ENCODE peak calls at places on chromosomes 6 and 20, in seven cellular contexts. One of them, this sample, is unnamed.

GRCh38 chr6:7292856-7293255 is 20.1 kb downstream of the SSR1 start:
- DNase-seq in fibroblast of lung: no peak
- DNase-seq in ovary: no peak
- DNase-seq in stomach: no peak
- DNase-seq in GM23338: no peak
- DNase-seq in keratinocyte: no peak
- DNase-seq in kidney: no peak
- DNase-seq in this sample: no peak

GRCh38 chr6:1696495-1696850 is 86.8 kb downstream of the FOXC1 start:
- DNase-seq in fibroblast of lung: no peak
- DNase-seq in ovary: no peak
- DNase-seq in stomach: no peak
- DNase-seq in GM23338: no peak
- DNase-seq in keratinocyte: no peak
- DNase-seq in kidney: no peak
- DNase-seq in this sample: no peak

GRCh38 chr6:158047563-158048323 is 66.1 kb downstream of the SYNJ2 start:
- DNase-seq in fibroblast of lung: no peak
- DNase-seq in ovary: no peak
- DNase-seq in stomach: no peak
- DNase-seq in GM23338: no peak
- DNase-seq in keratinocyte: no peak
- DNase-seq in kidney: peak; percentile 26
- DNase-seq in this sample: no peak

GRCh38 chr6:19668710-19669109 is 168.5 kb upstream of the ID4 start:
- DNase-seq in fibroblast of lung: no peak
- DNase-seq in ovary: no peak
- DNase-seq in stomach: no peak
- DNase-seq in GM23338: no peak
- DNase-seq in keratinocyte: no peak
- DNase-seq in kidney: no peak
- DNase-seq in this sample: no peak

GRCh38 chr6:169723991-169724553 is at the start of gene PHF10:
- DNase-seq in fibroblast of lung: peak; percentile 28
- DNase-seq in ovary: peak; percentile 19
- DNase-seq in stomach: peak; percentile 33
- DNase-seq in GM23338: peak; percentile 61
- DNase-seq in keratinocyte: no peak
- DNase-seq in kidney: peak; percentile 82
- DNase-seq in this sample: no peak

GRCh38 chr6:42820509-42821340 is 38.9 kb downstream of the BICRAL start:
- DNase-seq in fibroblast of lung: peak; percentile 15
- DNase-seq in ovary: peak; percentile 18
- DNase-seq in stomach: no peak
- DNase-seq in GM23338: peak; percentile 30
- DNase-seq in keratinocyte: no peak
- DNase-seq in kidney: no peak
- DNase-seq in this sample: no peak

GRCh38 chr6:158754738-158755137 is 64.4 kb downstream of the EZR start:
- DNase-seq in fibroblast of lung: no peak
- DNase-seq in ovary: no peak
- DNase-seq in stomach: no peak
- DNase-seq in GM23338: no peak
- DNase-seq in keratinocyte: no peak
- DNase-seq in kidney: no peak
- DNase-seq in this sample: no peak

GRCh38 chr20:21901470-21902275 is 196.2 kb downstream of the PAX1 start:
- DNase-seq in fibroblast of lung: no peak
- DNase-seq in ovary: no peak
- DNase-seq in stomach: peak; percentile 37
- DNase-seq in GM23338: no peak
- DNase-seq in keratinocyte: no peak
- DNase-seq in kidney: no peak
- DNase-seq in this sample: no peak

GRCh38 chr6:21529431-21529830 is 64.1 kb upstream of the SOX4 start:
- DNase-seq in fibroblast of lung: no peak
- DNase-seq in ovary: no peak
- DNase-seq in stomach: no peak
- DNase-seq in GM23338: no peak
- DNase-seq in keratinocyte: no peak
- DNase-seq in kidney: no peak
- DNase-seq in this sample: no peak

GRCh38 chr6:75308250-75308988 is 23.8 kb upstream of the TMEM30A start:
- DNase-seq in fibroblast of lung: no peak
- DNase-seq in ovary: no peak
- DNase-seq in stomach: no peak
- DNase-seq in GM23338: peak; percentile 45
- DNase-seq in keratinocyte: no peak
- DNase-seq in kidney: no peak
- DNase-seq in this sample: no peak

GRCh38 chr6:122569372-122569771 is 40.8 kb upstream of the PKIB start:
- DNase-seq in fibroblast of lung: no peak
- DNase-seq in ovary: no peak
- DNase-seq in stomach: no peak
- DNase-seq in GM23338: no peak
- DNase-seq in keratinocyte: no peak
- DNase-seq in kidney: no peak
- DNase-seq in this sample: no peak

GRCh38 chr6:110462884-110463481 is 13.4 kb downstream of the SLC22A16 start:
- DNase-seq in fibroblast of lung: no peak
- DNase-seq in ovary: no peak
- DNase-seq in stomach: no peak
- DNase-seq in GM23338: no peak
- DNase-seq in keratinocyte: no peak
- DNase-seq in kidney: no peak
- DNase-seq in this sample: no peak

GRCh38 chr6:64081459-64081858 is 445.9 kb downstream of the PHF3 start:
- DNase-seq in fibroblast of lung: peak; percentile 60
- DNase-seq in ovary: no peak
- DNase-seq in stomach: no peak
- DNase-seq in GM23338: no peak
- DNase-seq in keratinocyte: no peak
- DNase-seq in kidney: no peak
- DNase-seq in this sample: no peak

GRCh38 chr20:32067234-32067821 is 15.3 kb downstream of the HCK start:
- DNase-seq in fibroblast of lung: peak; percentile 44
- DNase-seq in ovary: no peak
- DNase-seq in stomach: no peak
- DNase-seq in GM23338: no peak
- DNase-seq in keratinocyte: no peak
- DNase-seq in kidney: no peak
- DNase-seq in this sample: peak; percentile 60

GRCh38 chr6:137740347-137740746 is 126.7 kb upstream of the TNFAIP3 start:
- DNase-seq in fibroblast of lung: no peak
- DNase-seq in ovary: no peak
- DNase-seq in stomach: no peak
- DNase-seq in GM23338: no peak
- DNase-seq in keratinocyte: no peak
- DNase-seq in kidney: no peak
- DNase-seq in this sample: no peak

GRCh38 chr6:137739544-137739943 is 127.5 kb upstream of the TNFAIP3 start:
- DNase-seq in fibroblast of lung: no peak
- DNase-seq in ovary: no peak
- DNase-seq in stomach: no peak
- DNase-seq in GM23338: no peak
- DNase-seq in keratinocyte: no peak
- DNase-seq in kidney: no peak
- DNase-seq in this sample: no peak

GRCh38 chr6:137738931-137739504 is 128.0 kb upstream of the TNFAIP3 start:
- DNase-seq in fibroblast of lung: no peak
- DNase-seq in ovary: no peak
- DNase-seq in stomach: no peak
- DNase-seq in GM23338: no peak
- DNase-seq in keratinocyte: no peak
- DNase-seq in kidney: no peak
- DNase-seq in this sample: no peak

GRCh38 chr6:137743493-137743892 is 123.6 kb upstream of the TNFAIP3 start:
- DNase-seq in fibroblast of lung: no peak
- DNase-seq in ovary: no peak
- DNase-seq in stomach: no peak
- DNase-seq in GM23338: no peak
- DNase-seq in keratinocyte: peak; percentile 36
- DNase-seq in kidney: no peak
- DNase-seq in this sample: no peak

DNA sequence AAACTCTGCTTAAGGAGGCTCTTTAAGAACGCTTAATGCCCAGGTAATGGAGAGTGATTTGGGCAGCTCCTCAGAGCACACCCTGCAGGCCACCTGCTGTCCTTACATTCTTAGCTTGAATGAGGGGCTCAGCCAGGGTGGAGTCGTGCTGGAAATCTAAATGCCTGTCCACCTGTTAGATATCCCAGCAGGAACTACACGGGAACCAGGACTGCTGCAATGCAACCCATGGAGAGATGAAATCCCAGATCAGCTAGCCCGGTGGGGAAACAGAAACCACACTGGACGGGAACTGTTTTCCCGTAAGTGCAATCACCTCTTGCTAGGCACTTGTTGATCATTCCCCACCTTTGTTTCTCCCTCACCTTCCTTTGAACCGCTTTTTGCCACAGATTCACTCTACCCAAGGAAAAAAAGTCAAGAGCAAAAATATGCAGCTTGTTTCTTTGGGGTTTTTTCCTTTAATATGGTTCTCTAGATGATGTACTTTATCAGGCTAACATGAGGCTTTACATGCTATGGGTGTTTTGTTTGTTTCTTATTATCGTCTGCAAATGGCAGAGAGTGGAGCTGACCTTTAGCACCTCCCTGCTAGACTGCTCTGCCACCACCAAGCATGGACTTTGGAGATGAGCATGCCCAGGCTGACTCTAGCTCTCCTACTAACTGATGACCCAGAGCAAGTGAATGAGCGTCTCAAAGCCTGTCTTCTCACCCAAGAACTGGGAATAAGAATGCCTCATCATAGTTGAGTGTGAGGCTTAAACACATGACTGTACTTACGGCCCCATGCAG is 125.9 kb upstream of the TNFAIP3 start:
- DNase-seq in fibroblast of lung: no peak
- DNase-seq in ovary: no peak
- DNase-seq in stomach: no peak
- DNase-seq in GM23338: peak; percentile 64
- DNase-seq in keratinocyte: no peak
- DNase-seq in kidney: no peak
- DNase-seq in this sample: no peak
- H3K4me1 ChIP-seq in fibroblast of lung: no peaks in the 10 kb centered on the region
- H3K4me1 ChIP-seq in ovary: peaks cover 11% of the 10 kb centered on the region
- H3K4me1 ChIP-seq in stomach: peaks cover 9% of the 10 kb centered on the region
- H3K4me1 ChIP-seq in GM23338: no peaks in the 10 kb centered on the region
- H3K4me1 ChIP-seq in keratinocyte: peaks cover 15% of the 10 kb centered on the region
- H3K4me1 ChIP-seq in kidney: no peaks in the 10 kb centered on the region
- H3K4me1 ChIP-seq in this sample: peaks cover 14% of the 10 kb centered on the region

DNA sequence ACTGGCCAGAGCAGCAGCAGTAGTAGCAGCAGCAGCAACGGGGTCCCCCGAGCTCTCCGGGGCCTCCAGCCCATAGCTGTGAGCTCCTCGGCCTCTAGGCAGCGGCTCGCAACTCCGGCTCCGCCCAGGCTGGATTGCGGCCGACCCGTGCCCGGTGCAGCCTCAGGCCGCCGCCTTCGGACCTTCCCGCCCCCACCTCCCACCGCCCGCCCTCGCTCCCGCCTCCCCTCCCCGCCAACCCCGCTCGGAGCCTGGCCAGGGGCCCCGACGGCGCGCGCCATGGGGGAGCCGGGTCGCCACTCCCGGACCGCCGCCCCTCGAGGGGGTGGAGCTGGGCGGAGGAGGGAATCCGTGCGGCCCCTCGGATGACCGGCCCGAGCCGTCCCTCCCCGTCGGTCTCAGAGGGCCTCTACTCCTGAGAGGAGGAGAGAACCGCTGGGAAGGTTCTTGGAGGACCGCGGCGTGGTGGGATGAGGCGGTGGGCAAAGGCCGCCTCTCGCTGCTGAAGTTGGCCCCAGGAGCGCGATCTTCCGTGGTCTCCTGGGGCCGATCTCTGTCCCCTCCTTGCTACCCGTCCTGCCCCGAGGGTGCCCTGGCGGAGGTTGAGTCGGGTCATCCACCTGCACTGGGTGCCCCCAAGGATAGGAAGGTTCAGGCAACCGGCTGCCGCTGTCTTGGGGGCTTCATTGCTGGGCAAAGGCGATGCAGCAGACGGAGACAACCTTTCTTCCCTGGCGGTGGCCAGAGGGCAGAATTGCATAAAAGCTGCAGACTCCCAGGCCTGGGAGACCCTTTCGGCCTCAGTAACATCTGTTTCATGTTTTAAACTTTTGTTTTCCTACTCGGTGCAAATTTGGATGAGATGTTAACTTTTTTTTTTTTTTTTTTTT is at the start of gene ADAM33:
- DNase-seq in fibroblast of lung: peak; percentile 36
- DNase-seq in ovary: peak; percentile 63
- DNase-seq in stomach: peak; percentile 36
- DNase-seq in GM23338: peak; percentile 66
- DNase-seq in keratinocyte: no peak
- DNase-seq in kidney: peak; percentile 83
- DNase-seq in this sample: no peak
- H3K4me3 ChIP-seq in fibroblast of lung: peak within 1 kb of the TSS; percentile 33
- H3K4me3 ChIP-seq in ovary: peak within 1 kb of the TSS; percentile 62
- H3K4me3 ChIP-seq in stomach: peak within 1 kb of the TSS; percentile 56
- H3K4me3 ChIP-seq in GM23338: peak within 1 kb of the TSS; percentile 74
- H3K4me3 ChIP-seq in keratinocyte: no peak within 1 kb of the TSS
- H3K4me3 ChIP-seq in kidney: no peak within 1 kb of the TSS
- H3K4me3 ChIP-seq in this sample: no peak within 1 kb of the TSS

GRCh38 chr6:37177083-37177949 is 7.4 kb downstream of the PIM1 start:
- DNase-seq in fibroblast of lung: no peak
- DNase-seq in ovary: no peak
- DNase-seq in stomach: no peak
- DNase-seq in GM23338: peak; percentile 41
- DNase-seq in keratinocyte: no peak
- DNase-seq in kidney: no peak
- DNase-seq in this sample: no peak
- TF ChIP-seq CTCF in fibroblast of lung: peak; percentile 5
- TF ChIP-seq CTCF in ovary: no peak
- TF ChIP-seq CTCF in stomach: no peak
- TF ChIP-seq CTCF in GM23338: peak; percentile 34
- TF ChIP-seq CTCF in keratinocyte: no peak
- TF ChIP-seq CTCF in kidney: no peak
- TF ChIP-seq CTCF in this sample: no peak

GRCh38 chr6:149492798-149493165 is 8.0 kb upstream of the ZC3H12D start:
- DNase-seq in fibroblast of lung: no peak
- DNase-seq in ovary: no peak
- DNase-seq in stomach: no peak
- DNase-seq in GM23338: no peak
- DNase-seq in keratinocyte: no peak
- DNase-seq in kidney: no peak
- DNase-seq in this sample: no peak
- H3K4me1 ChIP-seq in fibroblast of lung: no peaks in the 10 kb centered on the region
- H3K4me1 ChIP-seq in ovary: no peaks in the 10 kb centered on the region
- H3K4me1 ChIP-seq in stomach: peaks cover 6% of the 10 kb centered on the region
- H3K4me1 ChIP-seq in GM23338: no peaks in the 10 kb centered on the region
- H3K4me1 ChIP-seq in keratinocyte: peaks cover 2% of the 10 kb centered on the region
- H3K4me1 ChIP-seq in kidney: no peaks in the 10 kb centered on the region
- H3K4me1 ChIP-seq in this sample: peaks cover 3% of the 10 kb centered on the region

DNA sequence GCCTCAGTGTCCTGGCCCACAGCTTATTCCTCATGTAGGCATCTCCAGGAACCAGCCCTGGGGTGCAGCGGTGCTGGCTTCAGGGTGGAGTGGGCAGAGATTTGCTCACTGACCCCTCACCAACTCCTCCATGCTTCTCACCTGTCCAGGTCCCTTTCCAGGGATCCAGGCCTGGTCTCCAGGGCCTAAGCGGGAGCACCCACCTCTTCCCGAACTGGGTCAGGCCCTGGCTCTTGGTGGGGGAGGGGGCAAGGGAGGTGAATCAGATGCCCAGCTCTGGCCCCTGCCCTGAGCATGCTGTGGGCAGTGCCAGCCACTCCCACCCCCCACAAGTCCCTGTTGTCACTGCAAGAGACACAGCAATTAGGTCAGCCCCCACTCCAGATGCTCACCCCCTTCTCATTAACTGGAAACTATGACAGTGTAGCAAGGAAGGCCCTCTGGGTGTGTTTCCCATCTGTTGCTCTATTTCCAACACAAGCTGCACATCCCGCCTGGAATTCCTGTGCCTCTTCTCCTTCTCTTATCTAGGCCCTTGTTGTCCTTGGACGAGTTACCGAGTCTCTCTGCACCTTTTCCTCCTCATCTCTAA is 37.0 kb downstream of the MDFI start:
- DNase-seq in fibroblast of lung: no peak
- DNase-seq in ovary: no peak
- DNase-seq in stomach: no peak
- DNase-seq in GM23338: no peak
- DNase-seq in keratinocyte: no peak
- DNase-seq in kidney: peak; percentile 48
- DNase-seq in this sample: no peak
- H3K4me3 ChIP-seq in fibroblast of lung: no peak overlapping the region
- H3K4me3 ChIP-seq in ovary: no peak overlapping the region
- H3K4me3 ChIP-seq in stomach: no peak overlapping the region
- H3K4me3 ChIP-seq in GM23338: no peak overlapping the region
- H3K4me3 ChIP-seq in keratinocyte: no peak overlapping the region
- H3K4me3 ChIP-seq in kidney: no peak overlapping the region
- H3K4me3 ChIP-seq in this sample: no peak overlapping the region

This sample was measured in RWPE2.